ENCODE peak calls at places on chromosome 11, in four cellular contexts. V is neural progenitor cell; X is iPS DF 6.9; A is CD4-positive, CD25-positive, alpha-beta regulatory T cell. J is an unnamed sample.

GRCh38 chr11:16863382-16863781 is 124.9 kb downstream of the C11orf58 start:
- DNase-seq in V (no peak), A (no peak), X (no peak), J (no peak)

GRCh38 chr11:27329867-27330632 is 33.0 kb downstream of the CCDC34 start:
- DNase-seq in V (no peak), A (no peak), X (no peak), J (no peak)

GRCh38 chr11:76799061-76799804 is 16.1 kb downstream of the TSKU start:
- DNase-seq in V (peak), X (peak), A (peak), J (peak)

GRCh38 chr11:13016415-13016814 is 7.3 kb downstream of the RASSF10 start:
- DNase-seq in X (no peak), V (no peak), A (no peak), J (no peak)

GRCh38 chr11:20731676-20732075 is 62.3 kb downstream of the NELL1 start:
- DNase-seq in V (no peak), A (no peak), X (no peak), J (no peak)

GRCh38 chr11:16959528-16960100 is 54.6 kb downstream of the PLEKHA7 start:
- DNase-seq in A (no peak), X (no peak), V (peak), J (no peak)

GRCh38 chr11:111413849-111414248 is 34.8 kb upstream of the POU2AF1 start:
- DNase-seq in A (no peak), V (no peak), X (no peak), J (no peak)

GRCh38 chr11:83918471-83918870 is 632.3 kb upstream of the CCDC90B start:
- DNase-seq in A (no peak), X (no peak), V (no peak), J (no peak)

GRCh38 chr11:120295110-120295509 is 30.0 kb upstream of the TLCD5 start:
- DNase-seq in A (no peak), X (no peak), V (no peak), J (no peak)

GRCh38 chr11:129610545-129610944 is 205.1 kb upstream of the TMEM45B start:
- DNase-seq in A (no peak), V (no peak), X (no peak), J (no peak)

GRCh38 chr11:69216609-69217008 is 60.9 kb downstream of the SMIM38 start:
- DNase-seq in X (no peak), V (no peak), A (no peak), J (no peak)

GRCh38 chr11:12756101-12756500 is 81.9 kb downstream of the TEAD1 start:
- DNase-seq in X (no peak), A (no peak), V (no peak), J (no peak)

GRCh38 chr11:11230802-11231562 is 122.1 kb downstream of the CSNK2A3 start:
- DNase-seq in X (peak), A (no peak), V (peak), J (no peak)

GRCh38 chr11:24844406-24844805 is 347.6 kb downstream of the LUZP2 start:
- DNase-seq in X (no peak), V (no peak), A (no peak), J (no peak)

GRCh38 chr11:116960916-116961315 is 123.5 kb upstream of the APOA1 start:
- DNase-seq in X (no peak), V (peak), A (no peak), J (no peak)

GRCh38 chr11:119181677-119182412 is 3.4 kb upstream of the NHERF4 start:
- DNase-seq in X (no peak), A (no peak), V (no peak), J (no peak)

GRCh38 chr11:12529041-12529440 is 145.2 kb upstream of the TEAD1 start:
- DNase-seq in A (no peak), V (no peak), X (no peak), J (no peak)

GRCh38 chr11:3230636-3231549 is 1.3 kb downstream of the MRGPRE start:
- DNase-seq in A (no peak), V (no peak), X (no peak), J (no peak)

GRCh38 chr11:113540416-113541330 is 65.5 kb upstream of the DRD2 start:
- DNase-seq in A (no peak), X (peak), V (peak), J (no peak)

GRCh38 chr11:70521475-70522260 is 123.3 kb downstream of the CTTN start:
- DNase-seq in X (no peak), A (no peak), V (peak), J (no peak)

GRCh38 chr11:3165152-3165705 is at the start of gene OSBPL5:
- DNase-seq in V (peak), A (peak), X (no peak), J (peak)

GRCh38 chr11:66864924-66865697 is 8.2 kb downstream of the LRFN4 start:
- DNase-seq in A (no peak), V (no peak), X (no peak), J (no peak)

GRCh38 chr11:48006301-48006992 is 26.1 kb downstream of the PTPRJ start:
- DNase-seq in X (no peak), A (peak), V (no peak), J (no peak)

GRCh38 chr11:122707111-122707510 is 51.6 kb downstream of the UBASH3B start:
- DNase-seq in A (no peak), X (no peak), V (no peak), J (no peak)

GRCh38 chr11:131824766-131825165 is 454.4 kb downstream of the NTM start:
- DNase-seq in A (no peak), V (no peak), X (no peak), J (no peak)

GRCh38 chr11:62360685-62361084 is 23.4 kb downstream of the ASRGL1 start:
- DNase-seq in A (no peak), X (no peak), V (no peak), J (no peak)

GRCh38 chr11:77559686-77560425 is 29.9 kb upstream of the AQP11 start:
- DNase-seq in A (no peak), V (no peak), X (no peak), J (no peak)

GRCh38 chr11:8794677-8795103 is 112.1 kb downstream of the RPL27A start:
- DNase-seq in X (no peak), V (no peak), A (no peak), J (no peak)

GRCh38 chr11:37748641-37749040 is 1150.6 kb upstream of the RAG2 start:
- DNase-seq in A (no peak), V (no peak), X (no peak), J (no peak)

GRCh38 chr11:69495441-69496201 is 14.2 kb downstream of the LINC01488 start:
- DNase-seq in V (no peak), X (no peak), A (no peak), J (no peak)

GRCh38 chr11:66267039-66267378 is 1.4 kb upstream of the RAB1B start:
- DNase-seq in V (no peak), X (no peak), A (no peak), J (no peak)

GRCh38 chr11:134223836-134224709 is at the start of the genes NCAPD3 and VPS26B:
- DNase-seq in X (peak), A (peak), V (peak), J (peak)

GRCh38 chr11:57777969-57778317 is 16.3 kb downstream of the CTNND1 start:
- DNase-seq in A (no peak), X (no peak), V (peak), J (no peak)
- H3K27ac ChIP-seq in A (no peak), X (peak), V (peak), J (no peak)

DNA sequence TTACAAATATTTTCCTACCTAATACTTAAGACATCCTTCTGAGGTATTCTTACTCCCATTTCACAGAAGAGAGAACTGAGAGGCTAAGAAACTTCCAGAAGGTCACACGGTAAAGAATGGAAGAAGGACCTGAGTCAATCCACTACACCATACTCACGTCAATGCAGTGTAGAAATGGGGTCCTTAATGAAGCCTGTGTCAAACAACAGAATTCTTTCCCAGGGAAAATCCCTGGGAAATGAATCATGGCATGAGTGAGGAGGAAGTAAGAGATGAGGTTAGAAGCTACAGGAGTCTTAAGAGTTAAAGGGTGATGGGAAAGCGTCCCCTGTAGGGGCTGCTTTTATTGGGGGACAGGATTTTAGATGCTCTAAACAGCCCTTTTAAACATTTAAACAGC is 147.9 kb downstream of the C11orf91 start:
- DNase-seq in V (no peak), X (no peak), A (no peak), J (no peak)
- H3K27ac ChIP-seq in V (no peak), X (no peak), A (no peak), J (no peak)

GRCh38 chr11:102546427-102546826 is 15.9 kb upstream of the MMP7 start:
- DNase-seq in V (no peak), A (no peak), X (no peak), J (no peak)
- H3K27ac ChIP-seq in V (no peak), A (no peak), X (no peak), J (no peak)

GRCh38 chr11:64846998-64847666 is 2.7 kb upstream of the CDC42BPG start:
- DNase-seq in X (peak), A (peak), V (peak), J (peak)
- H3K27ac ChIP-seq in X (no peak), A (peak), V (no peak), J (peak)

DNA sequence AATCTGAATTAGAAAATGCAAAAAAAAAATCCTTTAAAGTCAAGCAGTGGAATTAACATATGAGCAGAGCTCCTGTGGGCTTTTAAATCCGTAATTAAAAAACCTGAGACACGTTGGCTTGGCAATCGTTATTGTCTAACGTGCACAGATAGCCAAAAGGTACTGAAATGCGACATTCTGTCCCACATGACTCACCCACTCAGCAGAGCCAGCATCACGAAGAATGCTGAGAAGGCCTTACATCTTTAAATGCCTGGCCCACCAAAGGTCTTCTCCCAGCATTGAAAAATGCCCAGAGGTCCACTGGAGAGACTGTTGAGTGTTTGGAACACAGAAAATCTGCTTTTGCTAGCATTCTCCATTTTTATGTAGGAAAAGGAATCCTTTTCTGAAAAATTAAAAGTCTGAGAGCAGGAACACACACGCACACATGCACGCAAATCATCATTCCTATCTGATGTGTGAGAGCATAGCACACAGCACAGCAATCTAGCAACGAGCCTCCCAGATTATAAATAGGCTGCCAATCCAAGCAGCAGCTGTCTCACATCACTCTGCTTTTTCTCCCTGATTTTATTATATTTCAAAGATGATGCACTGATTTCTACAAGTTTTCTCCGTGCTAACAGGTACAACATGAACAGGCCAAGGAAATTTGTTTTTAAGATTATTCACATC is 94.5 kb downstream of the PHF21A start:
- DNase-seq in A (no peak), V (no peak), X (no peak), J (no peak)
- H3K27ac ChIP-seq in A (no peak), V (no peak), X (no peak), J (no peak)

DNA sequence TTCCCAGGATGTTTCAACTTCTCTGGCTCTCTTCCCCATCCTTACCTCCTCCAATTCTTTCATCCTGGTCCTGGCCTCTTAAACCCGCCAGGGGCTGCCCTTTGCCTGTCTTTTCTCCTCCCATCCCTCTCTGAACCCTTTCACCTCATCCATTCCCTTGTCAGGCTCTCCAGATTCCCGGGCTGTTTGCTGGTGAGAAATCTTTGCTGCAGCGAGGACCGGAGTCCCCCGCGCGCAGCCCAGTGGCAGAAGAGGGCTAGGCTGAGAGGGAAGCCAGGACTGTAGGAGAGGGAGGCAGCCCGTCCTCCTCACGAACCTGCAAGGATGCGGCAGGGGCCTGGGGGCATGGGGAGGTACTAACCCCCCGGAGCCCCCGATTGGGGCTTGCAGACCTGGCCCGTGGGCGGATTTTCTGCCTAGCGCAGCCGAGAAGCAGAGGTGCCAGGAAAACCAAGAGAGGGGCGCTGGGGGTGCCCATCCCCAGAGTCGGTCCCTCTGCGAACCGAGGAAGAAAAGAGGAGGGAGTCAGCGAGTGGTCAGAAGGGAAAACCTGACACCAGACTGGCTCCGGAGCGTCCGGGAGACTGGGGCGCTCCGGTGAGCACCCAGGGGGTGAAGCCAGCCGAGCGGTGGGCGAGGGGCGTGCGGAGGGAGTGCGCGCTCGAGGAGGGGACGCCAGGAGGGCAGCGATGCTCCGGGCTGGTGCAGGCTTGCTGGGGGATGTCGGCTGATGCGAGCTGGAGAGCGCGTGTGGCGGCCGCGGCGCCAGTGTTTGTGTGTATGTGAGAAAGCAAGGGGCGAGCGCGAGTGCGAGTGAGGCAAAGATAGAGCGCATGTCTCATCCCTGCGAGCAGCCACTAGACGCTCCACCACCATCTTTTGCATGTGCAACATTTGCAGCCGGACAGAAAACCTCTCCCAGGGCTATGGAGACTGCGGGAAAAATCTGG is at the start of gene GRIA4:
- DNase-seq in V (peak), X (no peak), A (no peak), J (no peak)
- H3K27ac ChIP-seq in V (no peak), X (no peak), A (no peak), J (no peak)